ENCODE peak calls at places on chromosomes 12 and 14, in six cellular contexts. Z, D, B, K, E and H are unnamed samples.

GRCh38 chr12:108622425-108622824 is 11.3 kb downstream of the SELPLG start:
- DNase-seq in B (no peak), Z (no peak), E (no peak), K (peak), D (no peak), H (peak)

GRCh38 chr12:59736786-59737185 is 141.0 kb downstream of the SLC16A7 start:
- DNase-seq in Z (no peak), B (no peak), K (peak), E (no peak), D (no peak), H (no peak)

GRCh38 chr12:53550595-53550994 is 43.3 kb upstream of the NPFF start:
- DNase-seq in K (peak), D (no peak), E (no peak), Z (no peak), B (no peak), H (no peak)

GRCh38 chr12:64258576-64258975 is 36.5 kb upstream of the KICS2 start:
- DNase-seq in D (no peak), K (peak), B (no peak), Z (no peak), E (no peak), H (no peak)

GRCh38 chr14:68470361-68470760 is 322.5 kb downstream of the ZFP36L1 start:
- DNase-seq in B (no peak), D (no peak), E (no peak), K (no peak), Z (no peak), H (no peak)

GRCh38 chr14:90518941-90519256 is 122.1 kb downstream of the CALM1 start:
- DNase-seq in B (peak), E (no peak), Z (peak), K (no peak), D (peak), H (peak)

GRCh38 chr14:24940213-24940783 is 109.6 kb downstream of the STXBP6 start:
- DNase-seq in K (no peak), E (no peak), Z (no peak), D (no peak), B (no peak), H (no peak)

GRCh38 chr14:81137316-81137715 is 83.4 kb downstream of the GTF2A1 start:
- DNase-seq in K (peak), E (no peak), D (no peak), B (no peak), Z (no peak), H (no peak)

GRCh38 chr14:21109377-21110260 is 8.8 kb downstream of the TMEM253 start:
- DNase-seq in D (no peak), Z (no peak), E (no peak), K (no peak), B (no peak), H (peak)

GRCh38 chr12:118840878-118841277 is 140.5 kb upstream of the SRRM4 start:
- DNase-seq in E (no peak), Z (no peak), D (no peak), K (no peak), B (no peak), H (no peak)

GRCh38 chr12:52606581-52607241 is 5.4 kb upstream of the KRT72 start:
- DNase-seq in E (no peak), B (no peak), D (no peak), K (no peak), Z (no peak), H (no peak)

GRCh38 chr12:122590990-122591389 is 63.9 kb downstream of the KNTC1 start:
- DNase-seq in E (no peak), B (no peak), Z (no peak), K (no peak), D (no peak), H (no peak)

GRCh38 chr14:102602421-102603292 is 10.2 kb downstream of the RCOR1 start:
- DNase-seq in D (no peak), Z (no peak), E (no peak), K (no peak), B (no peak), H (peak)

GRCh38 chr14:21060590-21061346 is 3.1 kb downstream of the RNASE8 start:
- DNase-seq in Z (no peak), K (no peak), D (no peak), E (no peak), B (no peak), H (no peak)